ENCODE peak calls at places on chromosomes 3 and 15, in seven cellular contexts. L is IMR-90, J is mesendoderm, E is neuronal stem cell, Y is trophoblast cell, G is H1, W is mesenchymal stem cell. C is an unnamed sample.

GRCh38 chr3:124773351-124774304 is 43.4 kb downstream of the UMPS start:
- DNase-seq in L (no peak), J (no peak), E (no peak), Y (no peak), G (no peak), W (no peak), C (no peak)

GRCh38 chr3:126153695-126154360 is 26.6 kb downstream of the ALDH1L1 start:
- DNase-seq in L (no peak), J (no peak), E (no peak), Y (no peak), G (no peak), W (no peak), C (no peak)

GRCh38 chr3:5053021-5053831 is 68.9 kb upstream of the ARL8B start:
- DNase-seq in L (peak), J (peak), E (no peak), Y (peak), G (no peak), W (peak), C (no peak)

GRCh38 chr15:84721381-84721780 is 5.4 kb upstream of the SEC11A start:
- DNase-seq in L (no peak), J (no peak), E (no peak), Y (no peak), G (no peak), W (no peak), C (no peak)

GRCh38 chr3:166663194-166663593 is 716.9 kb downstream of the ZBBX start:
- DNase-seq in L (no peak), J (peak), E (no peak), Y (peak), G (no peak), W (no peak), C (no peak)

GRCh38 chr3:117105650-117106049 is 396.1 kb downstream of the TUSC7 start:
- DNase-seq in L (peak), J (no peak), E (no peak), Y (peak), G (no peak), W (no peak), C (no peak)

GRCh38 chr15:77418341-77419049 is 1.4 kb downstream of the PEAK1 start:
- DNase-seq in L (peak), J (no peak), E (no peak), Y (no peak), G (no peak), W (peak), C (no peak)

GRCh38 chr3:50587373-50587772 is 18.1 kb downstream of the HEMK1 start:
- DNase-seq in L (peak), J (no peak), E (no peak), Y (no peak), G (no peak), W (no peak), C (no peak)

GRCh38 chr3:68876112-68876713 is 56.1 kb downstream of the TAFA4 start:
- DNase-seq in L (peak), J (peak), E (peak), Y (peak), G (peak), W (peak), C (no peak)

GRCh38 chr3:102451556-102451955 is 16.7 kb downstream of the ZPLD1 start:
- DNase-seq in L (no peak), J (no peak), E (no peak), Y (no peak), G (no peak), W (no peak), C (no peak)

GRCh38 chr3:270688-271087 is 74.1 kb downstream of the CHL1 start:
- DNase-seq in L (no peak), J (no peak), E (no peak), Y (no peak), G (no peak), W (no peak), C (no peak)

GRCh38 chr3:65883614-65884013 is 155.1 kb downstream of the MAGI1 start:
- DNase-seq in L (peak), J (no peak), E (no peak), Y (no peak), G (no peak), W (peak), C (no peak)

GRCh38 chr3:45179163-45179562 is 33.0 kb upstream of the CDCP1 start:
- DNase-seq in L (no peak), J (peak), E (no peak), Y (no peak), G (no peak), W (no peak), C (no peak)

GRCh38 chr3:119034256-119035013 is at the start of gene IGSF11:
- DNase-seq in L (peak), J (peak), E (peak), Y (peak), G (peak), W (peak), C (peak)

GRCh38 chr3:15107075-15107947 is 8.4 kb upstream of the RBSN start:
- DNase-seq in L (no peak), J (peak), E (no peak), Y (no peak), G (no peak), W (no peak), C (no peak)

GRCh38 chr3:125045965-125046364 is 9.8 kb downstream of the HEG1 start:
- DNase-seq in L (peak), J (no peak), E (no peak), Y (peak), G (no peak), W (peak), C (no peak)

GRCh38 chr3:131283862-131284261 is 97.7 kb upstream of the NUDT16 start:
- DNase-seq in L (no peak), J (peak), E (no peak), Y (no peak), G (no peak), W (no peak), C (no peak)

GRCh38 chr3:155352900-155353490 is 59.5 kb upstream of the STRIT1 start:
- DNase-seq in L (peak), J (peak), E (no peak), Y (peak), G (no peak), W (peak), C (no peak)

GRCh38 chr3:189167027-189167766 is 4.6 kb upstream of the TPRG1 start:
- DNase-seq in L (no peak), J (peak), E (no peak), Y (peak), G (no peak), W (no peak), C (no peak)

GRCh38 chr15:101133751-101134261 is 118.0 kb downstream of the CHSY1 start:
- DNase-seq in L (no peak), J (peak), E (no peak), Y (no peak), G (no peak), W (no peak), C (peak)

GRCh38 chr3:133097214-133097613 is 59.0 kb downstream of the TMEM108 start:
- DNase-seq in L (peak), J (no peak), E (no peak), Y (no peak), G (no peak), W (no peak), C (no peak)

GRCh38 chr15:28098766-28099554 is at the start of gene OCA2:
- DNase-seq in L (peak), J (peak), E (peak), Y (peak), G (no peak), W (peak), C (peak)

GRCh38 chr3:188553569-188553968 is 399.6 kb downstream of the LPP start:
- DNase-seq in L (no peak), J (peak), E (no peak), Y (no peak), G (no peak), W (peak), C (no peak)

GRCh38 chr15:60858511-60859085 is 370.5 kb downstream of the RORA start:
- DNase-seq in L (no peak), J (peak), E (no peak), Y (no peak), G (no peak), W (peak), C (peak)

GRCh38 chr3:143134446-143134845 is 14.9 kb downstream of the CHST2 start:
- DNase-seq in L (no peak), J (no peak), E (no peak), Y (peak), G (no peak), W (no peak), C (no peak)

GRCh38 chr3:89434621-89435380 is 327.4 kb downstream of the EPHA3 start:
- DNase-seq in L (no peak), J (no peak), E (no peak), Y (no peak), G (no peak), W (peak), C (no peak)

GRCh38 chr3:195010551-195011100 is 260.3 kb downstream of the XXYLT1 start:
- DNase-seq in L (no peak), J (no peak), E (no peak), Y (no peak), G (no peak), W (no peak), C (no peak)

GRCh38 chr15:42018306-42019224 is 2.3 kb downstream of the PLA2G4E start:
- DNase-seq in L (no peak), J (no peak), E (no peak), Y (no peak), G (no peak), W (no peak), C (no peak)

DNA sequence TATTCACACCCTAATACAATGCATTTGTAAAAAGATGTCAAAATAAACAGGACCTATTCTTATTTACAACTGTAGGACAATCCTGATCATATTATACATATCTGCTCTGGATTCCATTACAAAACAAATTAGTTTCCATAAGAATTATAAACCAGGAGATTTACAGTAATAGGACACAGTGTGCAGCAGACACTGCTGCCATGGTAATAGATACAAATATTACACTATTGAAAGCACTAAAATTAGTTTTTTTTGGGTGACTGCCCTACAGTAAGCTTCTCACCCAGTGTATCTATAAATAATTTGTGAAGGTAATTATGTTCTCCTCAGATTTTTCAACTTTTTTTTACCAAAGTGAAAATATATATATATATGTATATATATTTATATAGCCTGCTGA is 47.9 kb downstream of the USF3 start:
- DNase-seq in L (no peak), J (no peak), E (no peak), Y (no peak), G (no peak), W (no peak), C (no peak)
- H2AK5ac ChIP-seq in L (no peak), J (no peak), E (no peak), Y (no peak), G (no peak), W (no peak), C (no peak)

GRCh38 chr15:36472672-36473071 is 106.8 kb upstream of the CDIN1 start:
- DNase-seq in L (peak), J (no peak), E (no peak), Y (peak), G (no peak), W (no peak), C (no peak)
- H2AK5ac ChIP-seq in L (peak), J (no peak), E (no peak), Y (no peak), G (no peak), W (no peak), C (no peak)

GRCh38 chr3:186259612-186260383 is 102.2 kb downstream of the DGKG start:
- DNase-seq in L (peak), J (peak), E (peak), Y (peak), G (peak), W (peak), C (peak)
- H2AK5ac ChIP-seq in L (no peak), J (no peak), E (no peak), Y (no peak), G (no peak), W (no peak), C (no peak)

DNA sequence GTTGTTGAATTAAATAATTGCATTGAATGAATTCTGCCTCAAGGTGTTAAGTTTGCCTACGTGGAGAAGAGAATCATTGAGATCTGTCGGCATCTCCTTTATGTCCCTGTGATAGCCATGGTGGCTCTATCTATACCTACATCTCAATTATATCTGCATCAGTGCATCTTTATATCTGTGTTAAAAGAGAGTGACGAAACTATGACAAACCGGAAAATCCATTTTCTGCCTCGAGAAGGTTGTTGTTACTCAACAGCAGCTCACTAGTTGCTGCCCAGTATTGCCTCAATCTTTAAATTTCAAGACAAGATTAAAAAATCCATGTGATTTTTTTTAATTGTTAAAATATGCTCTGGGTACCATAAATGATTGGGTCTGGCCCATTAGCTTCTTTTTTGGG is 58.7 kb downstream of the GUCA1C start:
- DNase-seq in L (no peak), J (no peak), E (no peak), Y (peak), G (no peak), W (no peak), C (no peak)
- H2AK5ac ChIP-seq in L (no peak), J (no peak), E (no peak), Y (no peak), G (no peak), W (no peak), C (no peak)

GRCh38 chr3:59771760-59772159 is 721.9 kb upstream of the CFAP20DC start:
- DNase-seq in L (peak), J (no peak), E (no peak), Y (peak), G (no peak), W (peak), C (no peak)
- H2AK5ac ChIP-seq in L (peak), J (no peak), E (no peak), Y (no peak), G (no peak), W (no peak), C (no peak)

GRCh38 chr15:63246691-63247464 is 30.5 kb upstream of the APH1B start:
- DNase-seq in L (peak), J (no peak), E (no peak), Y (peak), G (no peak), W (peak), C (no peak)
- H2AK5ac ChIP-seq in L (peak), J (no peak), E (no peak), Y (no peak), G (no peak), W (peak), C (no peak)

DNA sequence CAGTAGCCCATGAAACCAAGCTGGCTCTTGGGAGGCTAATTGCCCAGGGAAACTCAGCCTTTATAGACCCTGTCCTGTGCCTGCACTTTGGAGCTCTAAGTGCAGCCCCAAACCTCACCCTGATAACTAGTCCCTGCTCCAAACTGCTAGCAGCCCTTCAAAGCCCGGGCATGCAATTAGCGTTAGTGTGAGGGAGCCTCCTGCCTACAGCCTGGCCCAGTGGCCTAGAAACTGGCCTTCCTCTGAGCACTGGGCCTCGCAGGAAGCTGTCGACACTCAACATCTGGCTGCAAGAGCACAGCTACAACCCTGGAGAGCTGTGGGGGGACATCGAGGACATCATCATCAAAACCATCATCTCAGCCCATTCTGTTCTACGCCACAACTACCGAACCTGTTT is 7.7 kb upstream of the NGRN start:
- DNase-seq in L (no peak), J (no peak), E (no peak), Y (no peak), G (no peak), W (no peak), C (no peak)
- H2AK5ac ChIP-seq in L (no peak), J (no peak), E (no peak), Y (no peak), G (no peak), W (no peak), C (no peak)

GRCh38 chr3:153830552-153830951 is 290.6 kb upstream of the ARHGEF26 start:
- DNase-seq in L (no peak), J (no peak), E (no peak), Y (no peak), G (no peak), W (no peak), C (no peak)

GRCh38 chr3:153840487-153840886 is 280.7 kb upstream of the ARHGEF26 start:
- DNase-seq in L (no peak), J (no peak), E (no peak), Y (no peak), G (no peak), W (no peak), C (no peak)

GRCh38 chr3:153829596-153830170 is 291.5 kb upstream of the ARHGEF26 start:
- DNase-seq in L (no peak), J (no peak), E (no peak), Y (no peak), G (no peak), W (no peak), C (no peak)

DNA sequence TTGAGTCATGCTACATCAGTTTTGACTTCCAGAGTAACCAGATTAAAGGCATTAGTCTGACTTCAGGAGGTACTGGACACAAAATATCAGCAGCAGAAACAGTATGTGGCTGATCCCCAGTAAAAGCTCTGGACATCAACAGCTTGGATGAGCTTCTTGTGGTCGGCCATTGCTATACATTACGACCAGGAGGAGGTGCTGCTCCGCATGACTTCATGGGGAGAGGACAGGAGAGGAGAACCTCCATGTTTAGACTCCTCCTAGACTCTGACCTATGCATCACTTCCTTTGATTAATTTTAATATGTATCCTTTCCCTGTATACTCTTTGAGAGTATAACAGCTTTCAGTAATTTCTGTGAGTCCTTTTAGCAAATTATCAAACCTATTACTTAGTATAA is 285.6 kb upstream of the ARHGEF26 start:
- DNase-seq in L (no peak), J (peak), E (no peak), Y (no peak), G (no peak), W (no peak), C (peak)
- H2AK5ac ChIP-seq in L (no peak), J (no peak), E (no peak), Y (no peak), G (no peak), W (no peak), C (no peak)

GRCh38 chr3:47414161-47414564 is 33.3 kb downstream of the PTPN23 start:
- DNase-seq in L (no peak), J (no peak), E (no peak), Y (no peak), G (no peak), W (no peak), C (no peak)
- H2AK5ac ChIP-seq in L (no peak), J (no peak), E (no peak), Y (no peak), G (no peak), W (no peak), C (no peak)

DNA sequence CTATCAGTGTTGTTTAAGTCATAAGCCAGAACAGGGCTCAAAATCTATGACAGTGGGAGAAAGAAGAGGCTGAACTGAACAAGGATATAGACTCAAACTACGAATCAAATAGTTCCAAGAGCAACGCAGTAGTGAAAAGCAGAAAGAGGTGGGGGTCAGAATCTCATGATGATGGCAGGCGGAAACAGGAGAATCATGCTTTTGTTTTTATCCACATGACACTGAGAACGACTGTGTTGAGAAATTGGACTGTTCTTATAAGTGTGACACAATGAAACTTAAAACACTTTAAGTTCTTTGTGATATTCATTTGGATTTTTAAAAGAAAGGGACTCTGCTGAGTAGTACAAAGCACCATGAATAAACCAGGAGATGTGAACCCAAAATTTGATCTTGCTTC is 309.4 kb downstream of the ULK4 start:
- DNase-seq in L (no peak), J (no peak), E (no peak), Y (no peak), G (no peak), W (no peak), C (no peak)
- H2AK5ac ChIP-seq in L (no peak), J (no peak), E (no peak), Y (no peak), G (no peak), W (no peak), C (no peak)

C was measured in H9.